ENCODE peak calls at places on chromosomes 16 and 17, in eight cellular contexts. A is HL-60, Y is A549, I is K562, N is GM12878, P is GM23338, U is SK-N-SH, K is HCT116. L is an unnamed sample.

GRCh38 chr16:71373073-71373472 is 14.6 kb downstream of the CALB2 start:
- DNase-seq in A (no peak), Y (peak), I (no peak), N (no peak), P (no peak), U (no peak), K (peak), L (no peak)

GRCh38 chr16:31460582-31461002 is 1.3 kb downstream of the ARMC5 start:
- DNase-seq in A (peak), Y (no peak), I (peak), N (no peak), P (peak), U (peak), K (peak), L (no peak)

GRCh38 chr16:47370536-47370935 is 90.3 kb downstream of the ITFG1 start:
- DNase-seq in A (no peak), Y (no peak), I (no peak), N (no peak), P (no peak), U (no peak), K (no peak), L (no peak)

GRCh38 chr17:65750678-65751077 is 189.2 kb upstream of the AXIN2 start:
- DNase-seq in A (no peak), Y (peak), I (no peak), N (peak), P (no peak), U (peak), K (peak), L (peak)

GRCh38 chr17:74712301-74712700 is 422 bp downstream of the CD300LF start:
- DNase-seq in A (no peak), Y (no peak), I (no peak), N (no peak), P (no peak), U (no peak), K (no peak), L (no peak)

GRCh38 chr17:73138541-73139138 is 26.2 kb upstream of the SSTR2 start:
- DNase-seq in A (no peak), Y (no peak), I (no peak), N (no peak), P (no peak), U (no peak), K (no peak), L (no peak)

GRCh38 chr17:39700148-39700987 is 504 bp downstream of the ERBB2 start:
- DNase-seq in A (no peak), Y (peak), I (no peak), N (no peak), P (peak), U (no peak), K (no peak), L (no peak)

GRCh38 chr17:19897108-19897854 is 29.5 kb upstream of the ULK2 start:
- DNase-seq in A (no peak), Y (no peak), I (no peak), N (no peak), P (no peak), U (no peak), K (no peak), L (no peak)

GRCh38 chr17:69870091-69870530 is 204.9 kb upstream of the KCNJ16 start:
- DNase-seq in A (no peak), Y (no peak), I (no peak), N (no peak), P (no peak), U (no peak), K (no peak), L (no peak)

GRCh38 chr17:31488264-31488981 is 96.9 kb downstream of the RAB11FIP4 start:
- DNase-seq in A (no peak), Y (no peak), I (peak), N (no peak), P (peak), U (peak), K (no peak), L (no peak)

GRCh38 chr16:8931864-8932263 is 31.8 kb downstream of the USP7 start:
- DNase-seq in A (no peak), Y (no peak), I (peak), N (no peak), P (peak), U (no peak), K (no peak), L (no peak)

GRCh38 chr16:65658339-65659275 is 536.7 kb upstream of the CDH11 start:
- DNase-seq in A (no peak), Y (no peak), I (no peak), N (no peak), P (peak), U (peak), K (no peak), L (no peak)

GRCh38 chr17:16066125-16066524 is 66.5 kb downstream of the TTC19 start:
- DNase-seq in A (no peak), Y (no peak), I (no peak), N (no peak), P (no peak), U (no peak), K (no peak), L (no peak)
- H3K27ac ChIP-seq in A (no peak), Y (no peak), I (no peak), N (no peak), P (no peak), U (no peak), K (no peak), L (no peak)

DNA sequence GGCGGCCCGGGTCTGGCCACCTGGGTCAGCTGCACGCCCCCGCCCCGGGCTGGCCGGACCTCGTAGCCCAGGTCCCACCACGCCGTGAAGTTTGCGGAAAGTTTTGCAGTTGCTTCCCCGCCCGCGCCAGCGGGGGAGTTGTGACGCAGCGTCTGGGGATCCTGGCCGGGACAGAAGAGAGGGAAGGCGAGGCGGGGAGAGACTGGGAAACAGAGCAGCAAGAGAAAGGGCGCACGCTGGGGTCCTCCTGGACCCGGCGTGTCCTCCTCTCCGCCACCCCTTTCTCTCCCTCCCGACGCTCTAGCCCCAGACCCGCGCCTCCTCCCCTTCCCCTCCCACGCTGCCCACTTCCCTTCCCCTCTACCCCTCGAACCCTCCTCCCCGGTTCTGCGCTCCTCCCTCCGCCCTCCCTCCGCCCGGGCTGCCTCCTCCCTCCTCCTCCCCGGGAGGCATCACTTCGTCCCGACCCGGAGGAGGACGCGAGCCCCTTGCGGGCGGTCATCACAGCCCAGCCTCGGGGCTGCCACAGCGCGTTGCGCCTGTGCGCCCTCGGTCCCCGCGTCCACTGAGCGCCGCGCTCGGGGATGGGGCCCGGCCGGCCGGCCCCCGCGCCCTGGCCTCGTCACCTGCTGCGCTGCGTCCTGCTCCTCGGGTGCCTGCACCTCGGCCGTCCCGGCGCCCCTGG is at the start of gene MRC2:
- DNase-seq in A (peak), Y (peak), I (peak), N (no peak), P (peak), U (peak), K (peak), L (no peak)
- TF ChIP-seq REST in A (no peak), Y (no peak), I (no peak), N (no peak), P (no peak), U (peak), K (no peak), L (no peak)

GRCh38 chr17:9522074-9522473 is 53.5 kb downstream of the STX8 start:
- DNase-seq in A (no peak), Y (peak), I (no peak), N (no peak), P (peak), U (peak), K (no peak), L (peak)
- TF ChIP-seq CTCF in A (no peak), Y (peak), I (peak), N (peak), P (peak), U (peak), K (peak), L (peak)

DNA sequence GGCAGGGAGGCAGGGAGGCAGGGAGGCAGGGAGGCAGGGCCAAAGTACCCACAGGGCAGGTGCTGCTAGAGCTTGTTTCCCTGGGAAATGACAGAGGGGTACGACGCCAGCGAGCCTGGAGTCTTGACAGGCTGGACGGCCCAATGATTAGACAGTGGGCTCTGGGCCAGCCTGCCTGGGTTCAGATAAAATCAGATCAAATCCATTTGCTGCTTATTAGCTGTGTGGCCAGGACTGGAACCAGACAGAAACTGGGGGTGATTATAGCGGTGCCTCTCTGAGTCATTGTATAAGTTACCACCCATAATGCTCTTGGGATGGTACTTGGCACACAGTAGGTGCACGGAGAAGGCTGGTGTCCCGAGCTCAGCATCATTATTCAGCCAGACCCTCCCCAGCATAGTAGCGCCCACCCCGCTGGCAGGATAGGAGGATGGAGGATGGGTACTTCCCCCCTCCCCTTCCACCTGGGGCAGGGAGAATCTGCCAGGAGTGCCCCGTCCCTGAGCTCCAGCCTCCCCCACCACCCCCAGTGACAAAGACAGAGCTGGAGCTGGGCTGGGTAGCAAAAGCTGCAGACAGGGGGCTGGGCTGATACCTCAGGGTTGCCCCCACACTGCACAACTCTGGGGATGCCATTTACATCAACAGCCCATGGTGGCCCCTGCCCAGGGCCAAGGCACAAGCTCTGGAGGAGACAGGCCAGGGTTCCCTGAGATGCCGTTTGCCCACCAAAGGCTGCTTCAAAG is 77.6 kb upstream of the TNRC6C start:
- DNase-seq in A (no peak), Y (no peak), I (no peak), N (no peak), P (no peak), U (peak), K (no peak), L (no peak)
- H3K27ac ChIP-seq in A (peak), Y (no peak), I (no peak), N (no peak), P (no peak), U (peak), K (no peak), L (no peak)

GRCh38 chr16:69706256-69706974 is 19.9 kb downstream of the NQO1 start:
- DNase-seq in A (peak), Y (no peak), I (no peak), N (no peak), P (no peak), U (no peak), K (no peak), L (no peak)

GRCh38 chr16:69709456-69710084 is 16.8 kb downstream of the NQO1 start:
- DNase-seq in A (peak), Y (peak), I (peak), N (peak), P (peak), U (peak), K (peak), L (no peak)

GRCh38 chr16:69711115-69711740 is 15.1 kb downstream of the NQO1 start:
- DNase-seq in A (no peak), Y (no peak), I (no peak), N (no peak), P (no peak), U (no peak), K (peak), L (no peak)

GRCh38 chr16:69706975-69707340 is 19.4 kb downstream of the NQO1 start:
- DNase-seq in A (no peak), Y (no peak), I (no peak), N (no peak), P (no peak), U (no peak), K (no peak), L (no peak)

GRCh38 chr16:69707920-69708683 is 18.3 kb downstream of the NQO1 start:
- DNase-seq in A (no peak), Y (no peak), I (no peak), N (no peak), P (no peak), U (no peak), K (no peak), L (no peak)
- TF ChIP-seq REST in A (no peak), Y (no peak), I (no peak), N (no peak), P (no peak), U (no peak), K (no peak), L (no peak)

L was measured in Panc1.